ENCODE peak calls at places on chromosomes 5 and 9, in five cellular contexts. O, P, F, R and N are unnamed samples.

GRCh38 chr5:32339198-32339597 is 26.5 kb upstream of the MTMR12 start:
- DNase-seq in O (no peak), P (peak; percentile 82), F (no peak), R (no peak), N (no peak)

GRCh38 chr5:67578011-67578410 is 381.4 kb upstream of the CD180 start:
- DNase-seq in O (no peak), P (no peak), F (no peak), R (no peak), N (no peak)

GRCh38 chr5:136016945-136017530 is 11.8 kb upstream of the TGFBI start:
- DNase-seq in O (no peak), P (no peak), F (no peak), R (peak; percentile 73), N (no peak)

GRCh38 chr5:95959051-95959963 is 2.3 kb downstream of the ELL2 start:
- DNase-seq in O (no peak), P (peak; percentile 27), F (no peak), R (no peak), N (peak; percentile 73)

GRCh38 chr5:120228262-120229031 is 235.7 kb upstream of the PRR16 start:
- DNase-seq in O (no peak), P (peak; percentile 44), F (no peak), R (no peak), N (peak; percentile 1)

GRCh38 chr5:180785794-180786221 is 16.8 kb downstream of the MGAT1 start:
- DNase-seq in O (no peak), P (peak; percentile 91), F (no peak), R (no peak), N (no peak)

GRCh38 chr5:87539839-87540238 is 127.1 kb upstream of the CCNH start:
- DNase-seq in O (no peak), P (no peak), F (no peak), R (no peak), N (no peak)

GRCh38 chr5:145162641-145163040 is 672.5 kb downstream of the PRELID2 start:
- DNase-seq in O (no peak), P (no peak), F (no peak), R (no peak), N (peak; percentile 2)

GRCh38 chr5:14195588-14195987 is 52.4 kb downstream of the TRIO start:
- DNase-seq in O (no peak), P (no peak), F (no peak), R (no peak), N (no peak)

GRCh38 chr5:141969783-141970741 is 1.2 kb downstream of the RNF14 start:
- DNase-seq in O (peak; percentile 67), P (peak; percentile 21), F (peak; percentile 57), R (peak; percentile 55), N (no peak)

GRCh38 chr5:116478461-116478860 is 96.2 kb downstream of the SEMA6A start:
- DNase-seq in O (no peak), P (no peak), F (no peak), R (no peak), N (no peak)

GRCh38 chr9:19748278-19749126 is 40.3 kb downstream of the SLC24A2 start:
- DNase-seq in O (peak; percentile 41), P (no peak), F (no peak), R (no peak), N (no peak)

GRCh38 chr5:131996210-131997025 is 15.0 kb downstream of the ACSL6 start:
- DNase-seq in O (peak; percentile 21), P (no peak), F (no peak), R (no peak), N (peak; percentile 91)

GRCh38 chr9:98081477-98082219 is 25.1 kb downstream of the NANS start:
- DNase-seq in O (no peak), P (no peak), F (no peak), R (peak; percentile 40), N (peak; percentile 55)

GRCh38 chr9:120583958-120584369 is 4.0 kb upstream of the CDK5RAP2 start:
- DNase-seq in O (peak; percentile 58), P (peak; percentile 40), F (peak; percentile 65), R (peak; percentile 48), N (peak; percentile 85)

GRCh38 chr9:35070823-35071813 is 1.3 kb downstream of the VCP start:
- DNase-seq in O (no peak), P (no peak), F (no peak), R (no peak), N (no peak)

GRCh38 chr5:176667637-176668036 is 20.4 kb downstream of the TSPAN17 start:
- DNase-seq in O (no peak), P (peak; percentile 30), F (no peak), R (no peak), N (no peak)

GRCh38 chr9:96350866-96351265 is 32.6 kb downstream of the SLC35D2 start:
- DNase-seq in O (no peak), P (no peak), F (no peak), R (no peak), N (peak; percentile 65)
- TF ChIP-seq JUNB in O (no peak), P (no peak), F (no peak), R (no peak), N (no peak)

DNA sequence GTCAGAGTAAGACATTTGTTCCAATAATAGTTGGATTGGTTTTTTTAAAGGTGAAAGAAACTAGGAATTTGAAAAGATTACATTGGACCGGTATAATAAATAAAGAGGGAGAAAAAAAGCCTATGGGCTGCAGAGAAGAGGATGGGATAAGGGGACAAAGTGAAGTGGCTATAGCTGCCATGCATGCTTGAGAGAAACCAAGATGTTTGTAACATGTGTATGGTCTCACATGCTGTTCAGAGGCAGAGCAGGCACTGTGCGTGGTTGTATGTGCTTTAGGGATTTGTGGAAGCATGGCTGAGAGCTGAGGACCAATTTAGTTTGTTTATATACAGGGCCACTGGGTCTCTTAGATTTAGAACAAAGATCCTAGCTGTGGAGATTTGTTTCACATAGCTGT is 32.7 kb downstream of the LNPEP start:
- DNase-seq in O (no peak), P (no peak), F (no peak), R (no peak), N (no peak)
- TF ChIP-seq JUNB in O (no peak), P (no peak), F (no peak), R (no peak), N (no peak)

GRCh38 chr5:35369965-35370790 is 139.9 kb upstream of the PRLR start:
- DNase-seq in O (no peak), P (peak; percentile 88), F (no peak), R (no peak), N (no peak)

GRCh38 chr5:35365756-35366155 is 135.5 kb upstream of the PRLR start:
- DNase-seq in O (no peak), P (no peak), F (no peak), R (no peak), N (no peak)

GRCh38 chr5:35363387-35363965 is 133.2 kb upstream of the PRLR start:
- DNase-seq in O (no peak), P (no peak), F (no peak), R (no peak), N (no peak)

GRCh38 chr5:35364350-35364749 is 134.1 kb upstream of the PRLR start:
- DNase-seq in O (no peak), P (no peak), F (no peak), R (no peak), N (no peak)

DNA sequence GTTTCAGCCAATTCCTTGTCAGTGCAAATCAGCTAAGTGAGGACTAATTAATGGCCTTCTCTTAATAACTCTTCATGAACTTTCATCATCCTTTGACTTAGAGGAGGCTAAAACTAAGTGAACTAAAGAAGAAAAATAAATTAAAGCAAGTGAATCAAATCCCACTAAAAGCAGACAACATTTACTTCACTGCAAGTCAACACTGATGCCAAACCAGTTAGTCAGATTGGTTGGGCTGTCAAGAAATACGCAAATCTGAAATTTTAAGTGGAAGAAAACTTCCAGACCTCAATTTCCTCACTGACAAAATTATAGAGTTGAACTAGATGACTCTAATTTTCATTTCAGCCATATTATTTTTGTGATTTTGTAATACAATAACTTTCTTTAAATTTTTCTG is 137.2 kb upstream of the PRLR start:
- DNase-seq in O (no peak), P (no peak), F (no peak), R (no peak), N (no peak)
- TF ChIP-seq JUNB in O (no peak), P (no peak), F (no peak), R (no peak), N (no peak)

GRCh38 chr9:84780385-84780784 is 110.9 kb downstream of the NTRK2 start:
- DNase-seq in O (no peak), P (no peak), F (no peak), R (no peak), N (no peak)

GRCh38 chr9:84778537-84778936 is 109.0 kb downstream of the NTRK2 start:
- DNase-seq in O (no peak), P (no peak), F (no peak), R (no peak), N (no peak)

GRCh38 chr9:84782228-84782866 is 112.8 kb downstream of the NTRK2 start:
- DNase-seq in O (no peak), P (no peak), F (no peak), R (no peak), N (no peak)

GRCh38 chr9:84779892-84780291 is 110.4 kb downstream of the NTRK2 start:
- DNase-seq in O (no peak), P (no peak), F (no peak), R (no peak), N (no peak)

DNA sequence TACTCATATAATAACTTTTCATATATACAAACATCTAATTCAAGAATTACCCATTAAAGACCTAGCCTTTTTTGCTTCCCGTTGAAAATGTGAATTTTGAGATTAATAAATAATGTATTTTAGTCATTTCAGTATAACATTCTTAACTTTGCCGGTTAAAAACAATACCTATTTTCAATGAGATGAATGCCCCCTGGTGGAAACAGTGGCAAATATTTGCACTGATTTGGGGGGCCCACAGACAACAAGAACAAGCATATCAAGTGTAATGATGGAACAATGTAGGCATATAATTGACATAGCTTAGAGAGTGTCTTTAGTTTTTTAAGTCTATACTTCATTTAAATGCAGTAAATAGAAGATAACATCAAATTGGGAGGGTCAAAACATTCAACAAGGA is 111.9 kb downstream of the NTRK2 start:
- DNase-seq in O (no peak), P (peak; percentile 65), F (no peak), R (no peak), N (peak; percentile 23)
- TF ChIP-seq JUNB in O (no peak), P (no peak), F (peak; percentile 8), R (no peak), N (no peak)

GRCh38 chr5:107129051-107129450 is 541.7 kb downstream of the EFNA5 start:
- DNase-seq in O (no peak), P (no peak), F (no peak), R (no peak), N (no peak)
- TF ChIP-seq JUNB in O (no peak), P (no peak), F (no peak), R (no peak), N (no peak)